ENCODE peak calls at places on chromosomes 11 and 22, in nine cellular contexts. O, S, B, K, C, Y, W, L and G are unnamed samples.

GRCh38 chr22:48488611-48489456 is 1338.8 kb downstream of the BRD1 start:
- DNase-seq in O (no peak), S (no peak), B (peak), K (no peak), C (no peak), Y (no peak), W (no peak), L (no peak), G (no peak)

GRCh38 chr11:12015486-12015885 is 7.1 kb upstream of the DKK3 start:
- DNase-seq in O (no peak), S (no peak), B (no peak), K (no peak), C (no peak), Y (no peak), W (no peak), L (no peak), G (no peak)

GRCh38 chr11:65571940-65572339 is 398 bp upstream of the FAM89B start:
- DNase-seq in O (no peak), S (no peak), B (peak), K (peak), C (no peak), Y (no peak), W (no peak), L (no peak), G (peak)

GRCh38 chr11:62001450-62002178 is 34.2 kb upstream of the FTH1 start:
- DNase-seq in O (no peak), S (peak), B (no peak), K (peak), C (no peak), Y (no peak), W (no peak), L (no peak), G (peak)

GRCh38 chr11:19951558-19952083 is 208.7 kb downstream of the DBX1 start:
- DNase-seq in O (no peak), S (no peak), B (peak), K (peak), C (peak), Y (no peak), W (no peak), L (no peak), G (no peak)

GRCh38 chr11:121589946-121590537 is 137.3 kb upstream of the SORL1-AS1 start:
- DNase-seq in O (no peak), S (no peak), B (no peak), K (no peak), C (no peak), Y (no peak), W (no peak), L (no peak), G (no peak)

GRCh38 chr11:101292661-101293240 is 163.1 kb upstream of the PGR start:
- DNase-seq in O (no peak), S (no peak), B (no peak), K (no peak), C (no peak), Y (no peak), W (no peak), L (no peak), G (no peak)

GRCh38 chr11:113408206-113408605 is 20.6 kb downstream of the ANKK1 start:
- DNase-seq in O (no peak), S (no peak), B (no peak), K (no peak), C (no peak), Y (no peak), W (no peak), L (no peak), G (no peak)

GRCh38 chr11:72758304-72758689 is 6.1 kb upstream of the ARAP1 start:
- DNase-seq in O (no peak), S (no peak), B (peak), K (no peak), C (no peak), Y (no peak), W (peak), L (no peak), G (no peak)

GRCh38 chr11:66070604-66071325 is 693 bp downstream of the PACS1 start:
- DNase-seq in O (peak), S (no peak), B (peak), K (peak), C (peak), Y (no peak), W (no peak), L (peak), G (peak)

GRCh38 chr11:26556582-26556981 is 15.5 kb downstream of the MUC15 start:
- DNase-seq in O (no peak), S (peak), B (no peak), K (no peak), C (no peak), Y (no peak), W (no peak), L (no peak), G (no peak)

GRCh38 chr11:122809861-122810260 is 28.4 kb upstream of the CRTAM start:
- DNase-seq in O (no peak), S (no peak), B (peak), K (no peak), C (no peak), Y (no peak), W (no peak), L (no peak), G (no peak)

GRCh38 chr11:73398721-73399120 is 22.5 kb downstream of the RELT start:
- DNase-seq in O (no peak), S (no peak), B (no peak), K (no peak), C (no peak), Y (no peak), W (no peak), L (no peak), G (no peak)

GRCh38 chr11:72719144-72719543 is 33.1 kb downstream of the ARAP1 start:
- DNase-seq in O (no peak), S (no peak), B (peak), K (no peak), C (no peak), Y (no peak), W (peak), L (peak), G (peak)

GRCh38 chr11:23976776-23977380 is 520.0 kb upstream of the LUZP2 start:
- DNase-seq in O (no peak), S (no peak), B (peak), K (no peak), C (no peak), Y (no peak), W (no peak), L (no peak), G (no peak)

GRCh38 chr22:17265649-17266248 is 46.5 kb upstream of the ADA2 start:
- DNase-seq in O (no peak), S (no peak), B (no peak), K (no peak), C (no peak), Y (no peak), W (no peak), L (no peak), G (no peak)

GRCh38 chr11:128524172-128524571 is 63.2 kb downstream of the ETS1 start:
- DNase-seq in O (no peak), S (no peak), B (peak), K (no peak), C (no peak), Y (no peak), W (no peak), L (no peak), G (no peak)

GRCh38 chr11:124758355-124759267 is 3.5 kb downstream of the ESAM start:
- DNase-seq in O (peak), S (peak), B (peak), K (peak), C (peak), Y (no peak), W (no peak), L (peak), G (peak)

GRCh38 chr11:120217941-120218694 is 7.3 kb downstream of the OAF start:
- DNase-seq in O (no peak), S (no peak), B (no peak), K (no peak), C (no peak), Y (no peak), W (no peak), L (no peak), G (no peak)

GRCh38 chr11:115674176-115674575 is 170.0 kb upstream of the CADM1 start:
- DNase-seq in O (no peak), S (no peak), B (peak), K (no peak), C (no peak), Y (no peak), W (no peak), L (no peak), G (no peak)

GRCh38 chr11:45933131-45933821 is 10.8 kb downstream of the LARGE2 start:
- DNase-seq in O (no peak), S (no peak), B (peak), K (no peak), C (no peak), Y (no peak), W (peak), L (peak), G (no peak)

GRCh38 chr22:24355574-24355973 is 71.8 kb upstream of the ADORA2A start:
- DNase-seq in O (no peak), S (no peak), B (peak), K (no peak), C (no peak), Y (no peak), W (no peak), L (no peak), G (no peak)

GRCh38 chr11:4044971-4045646 is 49.5 kb upstream of the RRM1 start:
- DNase-seq in O (no peak), S (no peak), B (no peak), K (no peak), C (no peak), Y (no peak), W (no peak), L (no peak), G (no peak)

GRCh38 chr11:56917708-56918450 is 70.8 kb upstream of the OR5AK2 start:
- DNase-seq in O (no peak), S (no peak), B (no peak), K (no peak), C (no peak), Y (no peak), W (no peak), L (no peak), G (no peak)

GRCh38 chr11:95364324-95365295 is 133.6 kb upstream of the SESN3 start:
- DNase-seq in O (no peak), S (peak), B (peak), K (peak), C (no peak), Y (no peak), W (peak), L (no peak), G (no peak)

GRCh38 chr22:41491379-41492100 is 22.6 kb downstream of the ACO2 start:
- DNase-seq in O (no peak), S (no peak), B (no peak), K (no peak), C (no peak), Y (no peak), W (peak), L (no peak), G (no peak)

GRCh38 chr11:2882681-2883110 is 2.9 kb downstream of the CDKN1C start:
- DNase-seq in O (no peak), S (no peak), B (no peak), K (no peak), C (no peak), Y (no peak), W (no peak), L (no peak), G (no peak)

GRCh38 chr22:38462960-38463784 is 4.7 kb upstream of the KDELR3 start:
- DNase-seq in O (no peak), S (no peak), B (no peak), K (no peak), C (peak), Y (no peak), W (no peak), L (peak), G (no peak)

GRCh38 chr11:117822031-117822521 is 2.5 kb downstream of the FXYD2 start:
- DNase-seq in O (peak), S (peak), B (peak), K (peak), C (peak), Y (no peak), W (no peak), L (no peak), G (peak)

GRCh38 chr11:64743591-64744543 is at the start of gene RASGRP2:
- DNase-seq in O (peak), S (peak), B (peak), K (peak), C (peak), Y (peak), W (no peak), L (peak), G (peak)

GRCh38 chr11:60633645-60634044 is 65.8 kb upstream of the MS4A8 start:
- DNase-seq in O (no peak), S (no peak), B (no peak), K (no peak), C (no peak), Y (no peak), W (no peak), L (no peak), G (no peak)

GRCh38 chr11:109707411-109707810 is 285.4 kb downstream of the C11orf87 start:
- DNase-seq in O (no peak), S (peak), B (no peak), K (no peak), C (no peak), Y (no peak), W (no peak), L (no peak), G (no peak)

GRCh38 chr11:96318399-96318798 is 24.6 kb downstream of the MAML2 start:
- DNase-seq in O (no peak), S (no peak), B (no peak), K (no peak), C (no peak), Y (no peak), W (no peak), L (no peak), G (no peak)

GRCh38 chr11:8006349-8006977 is 19.3 kb downstream of the EIF3F start:
- DNase-seq in O (peak), S (peak), B (peak), K (peak), C (peak), Y (no peak), W (peak), L (peak), G (peak)

GRCh38 chr22:44284711-44285110 is 28.0 kb downstream of the SHISAL1 start:
- DNase-seq in O (no peak), S (no peak), B (no peak), K (no peak), C (no peak), Y (no peak), W (no peak), L (no peak), G (no peak)